ENCODE peak calls at places on chromosomes 11 and 22, in five cellular contexts. One of them, this sample, is unnamed.

GRCh38 chr11:34651551-34651950 is 30.7 kb downstream of the EHF start:
- DNase-seq in astrocyte of the spinal cord: no peak
- DNase-seq in small intestine: no peak
- DNase-seq in DMS153: no peak
- DNase-seq in cardiac muscle cell: peak
- DNase-seq in this sample: no peak

GRCh38 chr22:50217543-50218152 is 16.8 kb downstream of the SELENOO start:
- DNase-seq in astrocyte of the spinal cord: no peak
- DNase-seq in cardiac muscle cell: no peak
- DNase-seq in small intestine: no peak
- DNase-seq in DMS153: no peak
- DNase-seq in this sample: no peak

GRCh38 chr11:12090061-12090572 is 20.3 kb upstream of the MICAL2 start:
- DNase-seq in cardiac muscle cell: no peak
- DNase-seq in astrocyte of the spinal cord: no peak
- DNase-seq in DMS153: peak
- DNase-seq in small intestine: peak
- DNase-seq in this sample: no peak

GRCh38 chr22:27474711-27475547 is 326.6 kb downstream of the MN1 start:
- DNase-seq in DMS153: no peak
- DNase-seq in small intestine: no peak
- DNase-seq in astrocyte of the spinal cord: peak
- DNase-seq in cardiac muscle cell: no peak
- DNase-seq in this sample: no peak

GRCh38 chr22:29813563-29813962 is 24.5 kb downstream of the ASCC2 start:
- DNase-seq in cardiac muscle cell: no peak
- DNase-seq in astrocyte of the spinal cord: no peak
- DNase-seq in small intestine: peak
- DNase-seq in DMS153: no peak
- DNase-seq in this sample: no peak

GRCh38 chr11:95977534-95978174 is 53.7 kb upstream of the MTMR2 start:
- DNase-seq in small intestine: no peak
- DNase-seq in cardiac muscle cell: no peak
- DNase-seq in DMS153: no peak
- DNase-seq in astrocyte of the spinal cord: peak
- DNase-seq in this sample: no peak

GRCh38 chr22:24435861-24436351 is 8.5 kb downstream of the ADORA2A start:
- DNase-seq in small intestine: no peak
- DNase-seq in cardiac muscle cell: no peak
- DNase-seq in astrocyte of the spinal cord: peak
- DNase-seq in DMS153: no peak
- DNase-seq in this sample: no peak

GRCh38 chr11:3120071-3120792 is 44.9 kb downstream of the OSBPL5 start:
- DNase-seq in DMS153: no peak
- DNase-seq in small intestine: no peak
- DNase-seq in astrocyte of the spinal cord: no peak
- DNase-seq in cardiac muscle cell: no peak
- DNase-seq in this sample: no peak

GRCh38 chr11:113137735-113138529 is 176.5 kb upstream of the TTC12 start:
- DNase-seq in cardiac muscle cell: no peak
- DNase-seq in astrocyte of the spinal cord: no peak
- DNase-seq in DMS153: no peak
- DNase-seq in small intestine: no peak
- DNase-seq in this sample: peak

GRCh38 chr22:29627196-29627535 is 23.7 kb downstream of the NF2 start:
- DNase-seq in cardiac muscle cell: no peak
- DNase-seq in astrocyte of the spinal cord: no peak
- DNase-seq in small intestine: no peak
- DNase-seq in DMS153: no peak
- DNase-seq in this sample: no peak

GRCh38 chr22:36971726-36972125 is 47.5 kb downstream of the TST start:
- DNase-seq in astrocyte of the spinal cord: no peak
- DNase-seq in DMS153: no peak
- DNase-seq in cardiac muscle cell: no peak
- DNase-seq in small intestine: no peak
- DNase-seq in this sample: no peak

GRCh38 chr11:87304350-87304749 is 266.6 kb downstream of the TMEM135 start:
- DNase-seq in small intestine: no peak
- DNase-seq in DMS153: no peak
- DNase-seq in cardiac muscle cell: peak
- DNase-seq in astrocyte of the spinal cord: no peak
- DNase-seq in this sample: no peak

GRCh38 chr11:65043881-65044501 is 3.0 kb downstream of the SAC3D1 start:
- DNase-seq in DMS153: no peak
- DNase-seq in small intestine: no peak
- DNase-seq in astrocyte of the spinal cord: no peak
- DNase-seq in cardiac muscle cell: no peak
- DNase-seq in this sample: no peak

GRCh38 chr11:10900686-10901415 is 43.0 kb upstream of the ZBED5 start:
- DNase-seq in DMS153: peak
- DNase-seq in cardiac muscle cell: peak
- DNase-seq in small intestine: no peak
- DNase-seq in astrocyte of the spinal cord: no peak
- DNase-seq in this sample: no peak

GRCh38 chr11:129598378-129598777 is 217.3 kb upstream of the TMEM45B start:
- DNase-seq in small intestine: no peak
- DNase-seq in astrocyte of the spinal cord: no peak
- DNase-seq in cardiac muscle cell: no peak
- DNase-seq in DMS153: no peak
- DNase-seq in this sample: no peak

GRCh38 chr22:44454113-44454769 is 43.8 kb downstream of the RTL6 start:
- DNase-seq in cardiac muscle cell: no peak
- DNase-seq in small intestine: no peak
- DNase-seq in astrocyte of the spinal cord: no peak
- DNase-seq in DMS153: no peak
- DNase-seq in this sample: no peak

GRCh38 chr11:33692013-33692504 is 8.6 kb downstream of the C11orf91 start:
- DNase-seq in small intestine: peak
- DNase-seq in DMS153: peak
- DNase-seq in astrocyte of the spinal cord: peak
- DNase-seq in cardiac muscle cell: no peak
- DNase-seq in this sample: peak

GRCh38 chr11:86740628-86741488 is 59.5 kb upstream of the PRSS23 start:
- DNase-seq in cardiac muscle cell: peak
- DNase-seq in DMS153: peak
- DNase-seq in small intestine: no peak
- DNase-seq in astrocyte of the spinal cord: peak
- DNase-seq in this sample: no peak

This sample was measured in NCI-H1092.